ENCODE peak calls at places on chromosome 16, in eight cellular contexts. One of them, this sample, is unnamed.

GRCh38 chr16:84595052-84595481 is 22.8 kb downstream of the COTL1 start:
- DNase-seq in ovary: no peak
- DNase-seq in uterus: peak; percentile 42
- DNase-seq in tibial nerve: no peak
- DNase-seq in A549: no peak
- DNase-seq in IMR-90: no peak
- DNase-seq in H54: no peak
- DNase-seq in body of pancreas: peak; percentile 76
- DNase-seq in this sample: no peak

GRCh38 chr16:9225527-9226316 is 134.3 kb downstream of the HAPSTR1 start:
- DNase-seq in ovary: no peak
- DNase-seq in uterus: no peak
- DNase-seq in tibial nerve: no peak
- DNase-seq in A549: no peak
- DNase-seq in IMR-90: no peak
- DNase-seq in H54: peak; percentile 44
- DNase-seq in body of pancreas: no peak
- DNase-seq in this sample: no peak

GRCh38 chr16:25027781-25028180 is 12.6 kb upstream of the ARHGAP17 start:
- DNase-seq in ovary: no peak
- DNase-seq in uterus: no peak
- DNase-seq in tibial nerve: no peak
- DNase-seq in A549: no peak
- DNase-seq in IMR-90: no peak
- DNase-seq in H54: no peak
- DNase-seq in body of pancreas: no peak
- DNase-seq in this sample: no peak

GRCh38 chr16:57623251-57624043 is 5.0 kb upstream of the ADGRG1 start:
- DNase-seq in ovary: peak; percentile 42
- DNase-seq in uterus: peak; percentile 71
- DNase-seq in tibial nerve: peak; percentile 49
- DNase-seq in A549: peak; percentile 47
- DNase-seq in IMR-90: peak; percentile 52
- DNase-seq in H54: no peak
- DNase-seq in body of pancreas: peak; percentile 76
- DNase-seq in this sample: peak; percentile 95

GRCh38 chr16:70656712-70657263 is 10.4 kb downstream of the IL34 start:
- DNase-seq in ovary: no peak
- DNase-seq in uterus: no peak
- DNase-seq in tibial nerve: no peak
- DNase-seq in A549: no peak
- DNase-seq in IMR-90: no peak
- DNase-seq in H54: no peak
- DNase-seq in body of pancreas: no peak
- DNase-seq in this sample: no peak

GRCh38 chr16:55822280-55822810 is 10.6 kb downstream of the CES1 start:
- DNase-seq in ovary: no peak
- DNase-seq in uterus: no peak
- DNase-seq in tibial nerve: no peak
- DNase-seq in A549: no peak
- DNase-seq in IMR-90: no peak
- DNase-seq in H54: no peak
- DNase-seq in body of pancreas: no peak
- DNase-seq in this sample: no peak

GRCh38 chr16:57303021-57303909 is 18.8 kb upstream of the PLLP start:
- DNase-seq in ovary: no peak
- DNase-seq in uterus: no peak
- DNase-seq in tibial nerve: no peak
- DNase-seq in A549: no peak
- DNase-seq in IMR-90: no peak
- DNase-seq in H54: no peak
- DNase-seq in body of pancreas: no peak
- DNase-seq in this sample: no peak

GRCh38 chr16:76963614-76964315 is 227.2 kb upstream of the MON1B start:
- DNase-seq in ovary: no peak
- DNase-seq in uterus: no peak
- DNase-seq in tibial nerve: no peak
- DNase-seq in A549: no peak
- DNase-seq in IMR-90: no peak
- DNase-seq in H54: no peak
- DNase-seq in body of pancreas: no peak
- DNase-seq in this sample: no peak

GRCh38 chr16:89009343-89010209 is 32.6 kb upstream of the CBFA2T3 start:
- DNase-seq in ovary: no peak
- DNase-seq in uterus: no peak
- DNase-seq in tibial nerve: no peak
- DNase-seq in A549: no peak
- DNase-seq in IMR-90: no peak
- DNase-seq in H54: no peak
- DNase-seq in body of pancreas: peak; percentile 34
- DNase-seq in this sample: no peak

GRCh38 chr16:21211486-21211885 is at the start of gene ZP2:
- DNase-seq in ovary: no peak
- DNase-seq in uterus: no peak
- DNase-seq in tibial nerve: no peak
- DNase-seq in A549: no peak
- DNase-seq in IMR-90: no peak
- DNase-seq in H54: no peak
- DNase-seq in body of pancreas: no peak
- DNase-seq in this sample: no peak

GRCh38 chr16:28623172-28623711 is 13.4 kb upstream of the SULT1A1 start:
- DNase-seq in ovary: peak; percentile 54
- DNase-seq in uterus: no peak
- DNase-seq in tibial nerve: no peak
- DNase-seq in A549: no peak
- DNase-seq in IMR-90: no peak
- DNase-seq in H54: no peak
- DNase-seq in body of pancreas: peak; percentile 81
- DNase-seq in this sample: peak; percentile 53

DNA sequence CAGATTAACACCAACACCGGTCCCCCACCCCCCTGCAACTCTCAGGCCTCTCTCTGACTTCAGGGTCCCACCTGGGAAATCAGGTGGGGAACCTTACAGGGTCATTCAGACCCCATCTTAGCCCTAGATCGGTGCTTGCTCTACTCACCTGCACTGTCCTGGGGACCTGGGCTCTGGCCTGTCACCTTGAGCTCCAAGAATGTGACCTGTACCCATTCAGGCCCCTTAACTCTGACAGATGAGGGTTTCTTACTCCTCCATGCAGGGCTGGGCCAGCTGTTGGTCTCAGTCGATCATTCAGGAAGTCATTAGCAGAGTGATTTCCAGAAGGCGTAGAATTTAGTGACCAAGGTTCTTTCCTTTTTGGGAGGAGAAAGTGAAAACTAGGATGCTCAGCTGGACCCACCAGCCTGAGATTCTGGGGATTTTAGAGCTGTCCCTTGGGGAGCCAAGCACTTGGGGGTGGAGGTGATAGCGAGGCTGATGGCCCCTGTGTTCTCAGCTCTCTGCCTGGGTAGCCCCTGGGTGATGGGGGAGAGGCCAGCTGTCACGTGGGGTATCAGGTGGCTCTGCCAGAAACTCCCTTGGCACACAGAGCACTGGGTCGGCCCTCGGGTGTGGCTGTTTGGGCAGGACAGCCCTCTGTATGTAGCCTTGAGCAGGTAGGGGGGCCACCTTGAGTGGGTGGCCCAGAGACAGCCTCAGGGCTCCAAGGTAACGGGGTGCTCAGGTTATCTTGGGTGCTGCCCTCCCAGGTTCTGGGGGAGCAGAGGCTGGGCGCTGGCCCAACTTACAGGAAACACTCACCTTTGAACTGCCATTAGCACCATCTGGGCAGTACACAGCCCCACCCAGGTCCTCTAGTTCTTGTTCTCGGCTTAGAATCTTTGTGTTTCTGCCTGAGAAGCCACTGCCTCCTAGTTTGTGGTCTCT is 734 bp downstream of the MVP start:
- DNase-seq in ovary: peak; percentile 76
- DNase-seq in uterus: peak; percentile 69
- DNase-seq in tibial nerve: no peak
- DNase-seq in A549: peak; percentile 77
- DNase-seq in IMR-90: no peak
- DNase-seq in H54: no peak
- DNase-seq in body of pancreas: peak; percentile 80
- DNase-seq in this sample: peak; percentile 87
- TF ChIP-seq POLR2A in ovary: no peak
- TF ChIP-seq POLR2A in uterus: peak; percentile 16
- TF ChIP-seq POLR2A in tibial nerve: no peak
- TF ChIP-seq POLR2A in A549: peak; percentile 12
- TF ChIP-seq POLR2A in IMR-90: no peak
- TF ChIP-seq POLR2A in H54: no peak
- TF ChIP-seq POLR2A in body of pancreas: peak; percentile 69
- TF ChIP-seq POLR2A in this sample: no peak

DNA sequence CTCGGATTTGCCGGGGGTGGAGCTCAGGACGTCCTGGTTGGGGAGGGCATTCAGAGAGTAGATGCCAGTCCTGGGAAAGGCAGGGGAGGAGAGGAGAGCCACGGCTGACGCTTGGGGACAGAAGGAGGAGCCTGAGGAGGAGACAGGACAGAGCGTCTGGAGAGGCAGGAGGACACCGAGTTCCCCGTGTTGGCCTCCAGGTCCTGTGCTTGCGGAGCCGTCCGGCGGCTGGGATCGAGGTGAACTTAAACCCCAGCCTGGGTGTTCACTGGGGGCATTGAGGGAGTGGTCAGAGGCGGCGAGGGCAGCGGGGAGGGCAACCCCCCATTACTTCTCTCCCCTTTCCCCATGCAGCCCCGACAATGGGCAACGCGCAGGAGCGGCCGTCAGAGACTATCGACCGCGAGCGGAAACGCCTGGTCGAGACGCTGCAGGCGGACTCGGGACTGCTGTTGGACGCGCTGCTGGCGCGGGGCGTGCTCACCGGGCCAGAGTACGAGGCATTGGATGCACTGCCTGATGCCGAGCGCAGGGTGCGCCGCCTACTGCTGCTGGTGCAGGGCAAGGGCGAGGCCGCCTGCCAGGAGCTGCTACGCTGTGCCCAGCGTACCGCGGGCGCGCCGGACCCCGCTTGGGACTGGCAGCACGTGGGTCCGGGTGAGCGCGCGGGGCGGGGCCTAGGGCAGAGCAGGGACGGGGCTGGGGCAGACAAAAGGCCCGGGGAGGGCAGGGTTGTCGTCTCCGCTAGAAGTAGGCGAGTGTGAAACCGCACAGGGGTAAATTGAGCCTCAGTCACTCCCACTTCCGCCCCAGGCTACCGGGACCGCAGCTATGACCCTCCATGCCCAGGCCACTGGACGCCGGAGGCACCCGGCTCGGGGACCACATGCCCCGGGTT is 3.7 kb downstream of the NOL3 start:
- DNase-seq in ovary: peak; percentile 80
- DNase-seq in uterus: peak; percentile 76
- DNase-seq in tibial nerve: peak; percentile 72
- DNase-seq in A549: peak; percentile 89
- DNase-seq in IMR-90: peak; percentile 76
- DNase-seq in H54: peak; percentile 97
- DNase-seq in body of pancreas: peak; percentile 95
- DNase-seq in this sample: peak; percentile 91
- TF ChIP-seq POLR2A in ovary: no peak
- TF ChIP-seq POLR2A in uterus: peak; percentile 56
- TF ChIP-seq POLR2A in tibial nerve: peak; percentile 15
- TF ChIP-seq POLR2A in A549: peak; percentile 62
- TF ChIP-seq POLR2A in IMR-90: no peak
- TF ChIP-seq POLR2A in H54: peak; percentile 72
- TF ChIP-seq POLR2A in body of pancreas: peak; percentile 86
- TF ChIP-seq POLR2A in this sample: no peak

GRCh38 chr16:67804853-67805542 is 1.4 kb downstream of the RANBP10 start:
- DNase-seq in ovary: no peak
- DNase-seq in uterus: no peak
- DNase-seq in tibial nerve: no peak
- DNase-seq in A549: no peak
- DNase-seq in IMR-90: peak; percentile 34
- DNase-seq in H54: no peak
- DNase-seq in body of pancreas: no peak
- DNase-seq in this sample: no peak

GRCh38 chr16:67807148-67807682 is 526 bp downstream of the TSNAXIP1 start:
- DNase-seq in ovary: no peak
- DNase-seq in uterus: no peak
- DNase-seq in tibial nerve: no peak
- DNase-seq in A549: no peak
- DNase-seq in IMR-90: no peak
- DNase-seq in H54: no peak
- DNase-seq in body of pancreas: no peak
- DNase-seq in this sample: no peak

GRCh38 chr16:67803894-67804293 is 2.5 kb downstream of the RANBP10 start:
- DNase-seq in ovary: no peak
- DNase-seq in uterus: no peak
- DNase-seq in tibial nerve: no peak
- DNase-seq in A549: no peak
- DNase-seq in IMR-90: no peak
- DNase-seq in H54: no peak
- DNase-seq in body of pancreas: no peak
- DNase-seq in this sample: no peak

GRCh38 chr16:67805718-67806427 is 487 bp downstream of the RANBP10 start:
- DNase-seq in ovary: no peak
- DNase-seq in uterus: no peak
- DNase-seq in tibial nerve: no peak
- DNase-seq in A549: no peak
- DNase-seq in IMR-90: no peak
- DNase-seq in H54: no peak
- DNase-seq in body of pancreas: no peak
- DNase-seq in this sample: no peak

DNA sequence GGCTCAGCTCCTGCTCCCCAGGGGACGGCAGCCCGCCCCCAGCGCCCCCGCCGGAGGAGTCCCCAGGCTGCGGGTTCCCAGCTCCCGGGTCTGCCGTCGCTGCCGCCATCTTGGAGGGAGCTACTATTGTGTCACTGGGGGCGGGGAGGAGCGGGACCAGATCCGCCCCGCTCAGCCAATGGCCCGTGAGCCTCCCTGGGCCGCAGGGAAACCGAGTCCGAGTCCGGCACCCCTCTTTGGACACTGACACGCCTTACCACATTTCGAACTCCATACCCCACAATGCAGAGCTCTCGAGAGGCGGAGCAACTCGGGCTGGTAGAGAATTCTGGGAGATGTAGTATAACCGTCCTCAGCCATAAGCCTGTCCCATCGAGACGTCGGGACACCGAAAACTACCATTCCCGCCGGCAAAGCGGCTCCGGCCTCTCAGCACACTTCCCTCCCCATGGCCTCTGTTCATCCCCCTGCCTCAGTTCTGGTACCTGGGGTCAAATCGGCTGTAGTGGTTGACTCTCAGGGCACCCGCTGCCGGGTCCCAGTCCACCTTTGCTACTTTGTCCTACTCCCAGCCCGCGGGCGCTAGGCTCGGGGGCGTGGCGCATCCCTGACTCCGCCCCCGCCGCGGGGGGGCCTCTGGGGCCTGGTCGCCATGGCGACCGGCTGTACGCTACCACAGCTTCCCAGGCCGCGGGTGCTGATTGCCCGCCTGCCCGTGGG is at the start of the genes RANBP10 and TSNAXIP1:
- DNase-seq in ovary: peak; percentile 95
- DNase-seq in uterus: peak; percentile 96
- DNase-seq in tibial nerve: peak; percentile 95
- DNase-seq in A549: peak; percentile 94
- DNase-seq in IMR-90: peak; percentile 99
- DNase-seq in H54: peak; percentile 81
- DNase-seq in body of pancreas: peak; percentile 98
- DNase-seq in this sample: peak; percentile 98
- TF ChIP-seq POLR2A in ovary: peak; percentile 86
- TF ChIP-seq POLR2A in uterus: peak; percentile 87
- TF ChIP-seq POLR2A in tibial nerve: peak; percentile 37
- TF ChIP-seq POLR2A in A549: peak; percentile 79
- TF ChIP-seq POLR2A in IMR-90: peak; percentile 82
- TF ChIP-seq POLR2A in H54: peak; percentile 62
- TF ChIP-seq POLR2A in body of pancreas: peak; percentile 91
- TF ChIP-seq POLR2A in this sample: peak; percentile 61

GRCh38 chr16:22912654-22913053 is 98.7 kb downstream of the HS3ST2 start:
- DNase-seq in ovary: no peak
- DNase-seq in uterus: no peak
- DNase-seq in tibial nerve: no peak
- DNase-seq in A549: no peak
- DNase-seq in IMR-90: no peak
- DNase-seq in H54: no peak
- DNase-seq in body of pancreas: no peak
- DNase-seq in this sample: no peak
- TF ChIP-seq POLR2A in ovary: no peak
- TF ChIP-seq POLR2A in uterus: no peak
- TF ChIP-seq POLR2A in tibial nerve: no peak
- TF ChIP-seq POLR2A in A549: no peak
- TF ChIP-seq POLR2A in IMR-90: no peak
- TF ChIP-seq POLR2A in H54: no peak
- TF ChIP-seq POLR2A in body of pancreas: no peak
- TF ChIP-seq POLR2A in this sample: no peak

This sample was measured in testis.